ENCODE peak calls at places on chromosomes 4 and X, in four cellular contexts. X, J, K and A are unnamed samples.
A peak's percentile ranks its signal among the peaks of the same experiment; 100 is the strongest.

GRCh38 chr4:159229164-159229563 is 126.3 kb downstream of the RAPGEF2 start:
- DNase-seq in J (peak; percentile 21), K (no peak), X (no peak), A (peak; percentile 51)

GRCh38 chr4:70197842-70198241 is 2.3 kb downstream of the ODAM start:
- DNase-seq in X (no peak), J (peak; percentile 12), K (no peak), A (no peak)

GRCh38 chrX:7720519-7720918 is 122.5 kb upstream of the VCX start:
- DNase-seq in K (no peak), X (no peak), J (no peak), A (no peak)

GRCh38 chrX:134792077-134792476 is 133.8 kb upstream of the PLAC1 start:
- DNase-seq in J (no peak), K (no peak), X (no peak), A (no peak)

GRCh38 chr4:114087596-114088230 is 108.3 kb upstream of the ARSJ start:
- DNase-seq in K (no peak), J (no peak), X (no peak), A (peak; percentile 40)

GRCh38 chrX:102832661-102833060 is 104.4 kb upstream of the RAB40AL start:
- DNase-seq in J (peak; percentile 2), K (no peak), X (no peak), A (no peak)

GRCh38 chr4:85837334-85837733 is 362.4 kb downstream of the ARHGAP24 start:
- DNase-seq in K (no peak), X (no peak), J (no peak), A (no peak)

GRCh38 chr4:187478292-187479205 is 517.0 kb upstream of the ZFP42 start:
- DNase-seq in K (no peak), X (no peak), J (no peak), A (peak; percentile 59)

GRCh38 chr4:189792819-189793618 is 147.7 kb upstream of the FRG1 start:
- DNase-seq in J (peak; percentile 80), X (peak; percentile 16), K (peak; percentile 42), A (peak; percentile 32)

GRCh38 chrX:70426286-70427278 is 3.5 kb downstream of the GDPD2 start:
- DNase-seq in X (no peak), K (no peak), J (no peak), A (no peak)

GRCh38 chr4:7021930-7022658 is 21.1 kb upstream of the TADA2B start:
- DNase-seq in K (no peak), J (no peak), X (no peak), A (peak; percentile 90)

GRCh38 chr4:141207971-141208370 is 12.7 kb upstream of the ZNF330 start:
- DNase-seq in J (no peak), K (no peak), X (no peak), A (no peak)

GRCh38 chr4:154076921-154077320 is 288.0 kb upstream of the SFRP2 start:
- DNase-seq in X (no peak), K (no peak), J (no peak), A (no peak)

GRCh38 chr4:118557298-118557851 is 127.8 kb upstream of the METTL14 start:
- DNase-seq in X (no peak), J (peak; percentile 18), K (no peak), A (peak; percentile 4)

GRCh38 chr4:128220286-128221235 is 67.1 kb downstream of the PGRMC2 start:
- DNase-seq in J (peak; percentile 15), X (no peak), K (peak; percentile 25), A (peak; percentile 55)

GRCh38 chr4:137611998-137612700 is 79.9 kb upstream of the PCDH18 start:
- DNase-seq in J (no peak), K (no peak), X (no peak), A (no peak)

GRCh38 chrX:53239474-53239873 is 14.5 kb upstream of the KDM5C start:
- DNase-seq in J (peak; percentile 37), K (peak; percentile 62), X (no peak), A (no peak)

GRCh38 chr4:56870927-56871326 is 36.8 kb upstream of the REST start:
- DNase-seq in X (no peak), K (no peak), J (no peak), A (no peak)

GRCh38 chr4:60443068-60443467 is 757.1 kb upstream of the ADGRL3 start:
- DNase-seq in K (no peak), X (no peak), J (no peak), A (no peak)

GRCh38 chr4:23932935-23933334 is 43.1 kb upstream of the PPARGC1A start:
- DNase-seq in K (no peak), X (no peak), J (peak; percentile 60), A (no peak)

GRCh38 chr4:20506827-20507226 is 193.4 kb upstream of the PACRGL start:
- DNase-seq in K (no peak), X (no peak), J (no peak), A (no peak)

GRCh38 chrX:71181558-71181909 is 36.9 kb downstream of the NLGN3 start:
- DNase-seq in J (no peak), K (no peak), X (peak; percentile 49), A (no peak)

GRCh38 chrX:65581661-65582339 is 47.2 kb upstream of the LAS1L start:
- DNase-seq in K (peak; percentile 72), J (peak; percentile 64), X (peak; percentile 42), A (peak; percentile 37)

GRCh38 chr4:86892639-86892965 is 380 bp upstream of the C4orf36 start:
- DNase-seq in K (no peak), X (no peak), J (no peak), A (no peak)

GRCh38 chr4:166293551-166293950 is 420.5 kb downstream of the TLL1 start:
- DNase-seq in K (no peak), J (no peak), X (no peak), A (no peak)